ENCODE peak calls at places on chromosome 4, in four cellular contexts. One of them, this sample, is unnamed.

GRCh38 chr4:185997287-185997686 is 71.7 kb upstream of the TLR3 start:
- DNase-seq in left lung: no peak
- DNase-seq in GM04504: no peak
- DNase-seq in fibroblast of lung: no peak
- DNase-seq in this sample: no peak

GRCh38 chr4:57100979-57101629 is 9.1 kb downstream of the IGFBP7 start:
- DNase-seq in left lung: no peak
- DNase-seq in GM04504: no peak
- DNase-seq in fibroblast of lung: no peak
- DNase-seq in this sample: no peak

GRCh38 chr4:160567634-160568033 is 1464.8 kb downstream of the RAPGEF2 start:
- DNase-seq in left lung: no peak
- DNase-seq in GM04504: no peak
- DNase-seq in fibroblast of lung: no peak
- DNase-seq in this sample: no peak

GRCh38 chr4:80307183-80307735 is 28.3 kb upstream of the CFAP299 start:
- DNase-seq in left lung: no peak
- DNase-seq in GM04504: peak
- DNase-seq in fibroblast of lung: peak
- DNase-seq in this sample: no peak

GRCh38 chr4:26360864-26361263 is 40.0 kb downstream of the RBPJ start:
- DNase-seq in left lung: no peak
- DNase-seq in GM04504: no peak
- DNase-seq in fibroblast of lung: no peak
- DNase-seq in this sample: no peak

GRCh38 chr4:38805530-38806145 is 1.0 kb upstream of the TLR1 start:
- DNase-seq in left lung: peak
- DNase-seq in GM04504: no peak
- DNase-seq in fibroblast of lung: peak
- DNase-seq in this sample: peak

GRCh38 chr4:184280591-184281071 is 63.0 kb upstream of the ENPP6 start:
- DNase-seq in left lung: no peak
- DNase-seq in GM04504: no peak
- DNase-seq in fibroblast of lung: no peak
- DNase-seq in this sample: no peak

GRCh38 chr4:25926473-25926872 is 12.5 kb downstream of the SMIM20 start:
- DNase-seq in left lung: no peak
- DNase-seq in GM04504: no peak
- DNase-seq in fibroblast of lung: no peak
- DNase-seq in this sample: no peak

GRCh38 chr4:151753056-151753455 is 7.8 kb downstream of the GATB start:
- DNase-seq in left lung: no peak
- DNase-seq in GM04504: no peak
- DNase-seq in fibroblast of lung: peak
- DNase-seq in this sample: no peak

GRCh38 chr4:146943691-146944375 is 1.8 kb downstream of the TTC29 start:
- DNase-seq in left lung: no peak
- DNase-seq in GM04504: no peak
- DNase-seq in fibroblast of lung: no peak
- DNase-seq in this sample: no peak

GRCh38 chr4:93835929-93836328 is 7.4 kb downstream of the ATOH1 start:
- DNase-seq in left lung: no peak
- DNase-seq in GM04504: no peak
- DNase-seq in fibroblast of lung: no peak
- DNase-seq in this sample: no peak

GRCh38 chr4:172521171-172521570 is 647.4 kb upstream of the GALNT7 start:
- DNase-seq in left lung: no peak
- DNase-seq in GM04504: no peak
- DNase-seq in fibroblast of lung: no peak
- DNase-seq in this sample: no peak

GRCh38 chr4:118351851-118352827 is 664 bp downstream of the PRSS12 start:
- DNase-seq in left lung: peak
- DNase-seq in GM04504: no peak
- DNase-seq in fibroblast of lung: no peak
- DNase-seq in this sample: no peak

GRCh38 chr4:136012250-136012649 is 1520.0 kb downstream of the PCDH18 start:
- DNase-seq in left lung: no peak
- DNase-seq in GM04504: no peak
- DNase-seq in fibroblast of lung: no peak
- DNase-seq in this sample: no peak

GRCh38 chr4:166128452-166128851 is 255.4 kb downstream of the TLL1 start:
- DNase-seq in left lung: no peak
- DNase-seq in GM04504: no peak
- DNase-seq in fibroblast of lung: peak
- DNase-seq in this sample: no peak

GRCh38 chr4:83248486-83248885 is 36.1 kb downstream of the COQ2 start:
- DNase-seq in left lung: no peak
- DNase-seq in GM04504: no peak
- DNase-seq in fibroblast of lung: no peak
- DNase-seq in this sample: no peak

GRCh38 chr4:6844986-6845385 is 62.5 kb downstream of the KIAA0232 start:
- DNase-seq in left lung: no peak
- DNase-seq in GM04504: no peak
- DNase-seq in fibroblast of lung: no peak
- DNase-seq in this sample: no peak

GRCh38 chr4:1323635-1324442 is 23.2 kb upstream of the UVSSA start:
- DNase-seq in left lung: no peak
- DNase-seq in GM04504: peak
- DNase-seq in fibroblast of lung: peak
- DNase-seq in this sample: no peak

GRCh38 chr4:118173956-118174355 is 139.7 kb downstream of the NDST3 start:
- DNase-seq in left lung: no peak
- DNase-seq in GM04504: peak
- DNase-seq in fibroblast of lung: peak
- DNase-seq in this sample: no peak

GRCh38 chr4:1053080-1053661 is 41.7 kb downstream of the FGFRL1 start:
- DNase-seq in left lung: no peak
- DNase-seq in GM04504: peak
- DNase-seq in fibroblast of lung: peak
- DNase-seq in this sample: no peak

GRCh38 chr4:39637572-39638357 is 900 bp downstream of the SMIM14 start:
- DNase-seq in left lung: peak
- DNase-seq in GM04504: no peak
- DNase-seq in fibroblast of lung: peak
- DNase-seq in this sample: no peak

GRCh38 chr4:73245955-73246354 is 12.6 kb downstream of the ANKRD17 start:
- DNase-seq in left lung: no peak
- DNase-seq in GM04504: no peak
- DNase-seq in fibroblast of lung: no peak
- DNase-seq in this sample: no peak

GRCh38 chr4:84804126-84804525 is 162.4 kb downstream of the WDFY3 start:
- DNase-seq in left lung: no peak
- DNase-seq in GM04504: no peak
- DNase-seq in fibroblast of lung: peak
- DNase-seq in this sample: no peak

GRCh38 chr4:6087669-6088068 is 69.4 kb upstream of the C4orf50 start:
- DNase-seq in left lung: no peak
- DNase-seq in GM04504: peak
- DNase-seq in fibroblast of lung: peak
- DNase-seq in this sample: no peak

GRCh38 chr4:137200322-137200721 is 332.0 kb downstream of the PCDH18 start:
- DNase-seq in left lung: no peak
- DNase-seq in GM04504: no peak
- DNase-seq in fibroblast of lung: no peak
- DNase-seq in this sample: no peak

GRCh38 chr4:152079543-152080293 is 318.9 kb upstream of the GATB start:
- DNase-seq in left lung: no peak
- DNase-seq in GM04504: no peak
- DNase-seq in fibroblast of lung: no peak
- DNase-seq in this sample: no peak

GRCh38 chr4:98482847-98483806 is 175.3 kb downstream of the TSPAN5 start:
- DNase-seq in left lung: no peak
- DNase-seq in GM04504: no peak
- DNase-seq in fibroblast of lung: peak
- DNase-seq in this sample: no peak